ENCODE peak calls at places on chromosomes 16 and 17, in four cellular contexts. N is HCT116, P is Peyer's patch, I is transverse colon. R is an unnamed sample.

GRCh38 chr17:13736915-13737314 is 135.2 kb upstream of the HS3ST3A1 start:
- DNase-seq in N (no peak), P (no peak), I (no peak), R (no peak)

GRCh38 chr16:89801800-89802199 is 14.6 kb downstream of the FANCA start:
- DNase-seq in N (no peak), P (no peak), I (no peak), R (no peak)

GRCh38 chr17:19766421-19767270 is 18.5 kb upstream of the ALDH3A1 start:
- DNase-seq in N (peak; percentile 41), P (peak; percentile 90), I (peak; percentile 84), R (peak; percentile 75)

GRCh38 chr17:81666092-81666341 is 388 bp downstream of the OXLD1 start:
- DNase-seq in N (no peak), P (peak; percentile 54), I (no peak), R (no peak)

GRCh38 chr17:30021708-30022317 is 80.4 kb downstream of the EFCAB5 start:
- DNase-seq in N (peak; percentile 37), P (peak; percentile 73), I (no peak), R (no peak)

GRCh38 chr16:89422527-89422904 is 67.8 kb downstream of the ANKRD11 start:
- DNase-seq in N (no peak), P (no peak), I (no peak), R (peak; percentile 46)

GRCh38 chr16:55333690-55334089 is 9.7 kb downstream of the IRX6 start:
- DNase-seq in N (no peak), P (no peak), I (no peak), R (no peak)

GRCh38 chr16:3149193-3149530 is 14.3 kb downstream of the ZNF213 start:
- DNase-seq in N (no peak), P (no peak), I (no peak), R (no peak)

GRCh38 chr17:68561319-68561718 is 39.8 kb downstream of the FAM20A start:
- DNase-seq in N (no peak), P (no peak), I (no peak), R (no peak)

GRCh38 chr16:54175552-54176375 is 110.8 kb downstream of the IRX3 start:
- DNase-seq in N (no peak), P (no peak), I (no peak), R (no peak)

GRCh38 chr16:12356622-12357365 is 380.3 kb downstream of the SNX29 start:
- DNase-seq in N (no peak), P (no peak), I (no peak), R (no peak)

GRCh38 chr16:11585460-11586374 is 1.0 kb downstream of the LITAF start:
- DNase-seq in N (no peak), P (peak; percentile 62), I (peak; percentile 51), R (no peak)

GRCh38 chr17:70190959-70191805 is 21.9 kb downstream of the KCNJ2 start:
- DNase-seq in N (no peak), P (no peak), I (no peak), R (no peak)

GRCh38 chr16:27245276-27246231 is 23.0 kb downstream of the NSMCE1 start:
- DNase-seq in N (no peak), P (peak; percentile 59), I (no peak), R (peak; percentile 89)

GRCh38 chr16:55849536-55849935 is 16.6 kb upstream of the CES1 start:
- DNase-seq in N (no peak), P (no peak), I (no peak), R (no peak)

GRCh38 chr16:81567987-81568748 is 123.6 kb downstream of the CMIP start:
- DNase-seq in N (no peak), P (peak; percentile 77), I (no peak), R (no peak)

GRCh38 chr17:80442305-80442659 is 27.3 kb downstream of the ENDOV start:
- DNase-seq in N (no peak), P (no peak), I (no peak), R (no peak)

GRCh38 chr17:38742431-38743308 is 5.5 kb downstream of the PCGF2 start:
- DNase-seq in N (no peak), P (peak; percentile 71), I (peak; percentile 68), R (peak; percentile 61)

GRCh38 chr16:19106625-19107020 is 7.1 kb upstream of the ITPRIPL2 start:
- DNase-seq in N (no peak), P (no peak), I (no peak), R (no peak)

GRCh38 chr17:61410100-61410551 is 10.5 kb downstream of the TBX2 start:
- DNase-seq in N (no peak), P (peak; percentile 43), I (no peak), R (peak; percentile 78)

GRCh38 chr17:80785477-80786178 is 206.0 kb upstream of the CHMP6 start:
- DNase-seq in N (no peak), P (no peak), I (no peak), R (no peak)

GRCh38 chr17:21034350-21035235 is 8.2 kb downstream of the USP22 start:
- DNase-seq in N (no peak), P (peak; percentile 49), I (no peak), R (no peak)

GRCh38 chr17:36534117-36534880 is at the start of gene MYO19:
- DNase-seq in N (peak; percentile 67), P (peak; percentile 83), I (peak; percentile 82), R (peak; percentile 56)

DNA sequence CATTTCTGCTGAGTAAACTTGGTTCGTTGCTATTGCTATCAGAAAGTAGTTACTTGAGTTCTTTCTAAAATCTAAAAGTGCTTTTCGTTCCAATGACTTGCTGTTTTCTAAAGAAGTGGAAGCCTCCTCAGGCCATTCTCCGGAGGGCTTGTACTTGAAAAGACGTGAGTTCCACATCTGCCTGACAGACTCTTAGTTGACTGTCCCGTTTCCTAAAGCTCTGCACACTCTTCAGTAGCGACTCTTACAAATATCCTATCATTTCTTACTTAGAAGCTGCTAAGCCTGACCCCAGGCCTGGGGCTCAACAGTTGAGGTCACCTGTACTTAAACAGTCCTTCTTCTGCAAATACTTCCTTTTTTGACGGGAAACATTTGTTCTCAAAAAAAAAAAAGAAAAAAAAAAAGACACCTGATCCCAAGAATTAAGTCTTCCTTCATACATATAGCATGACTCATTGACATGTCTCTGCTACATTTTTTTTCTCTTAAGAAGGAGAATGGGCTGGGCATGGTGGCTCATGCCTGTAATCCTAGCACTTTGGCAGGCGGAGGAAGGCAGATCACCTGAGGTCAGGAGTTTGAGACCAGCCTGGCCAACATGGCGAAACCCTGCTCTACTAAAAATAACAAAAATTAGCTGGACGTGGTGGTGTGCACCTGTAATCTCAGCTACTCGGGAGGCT is 61.5 kb downstream of the DHRS7C start:
- DNase-seq in N (no peak), P (no peak), I (no peak), R (no peak)
- H3K27ac ChIP-seq in N (no peak overlapping the region), P (no peak overlapping the region), I (no peak overlapping the region), R (no peak overlapping the region)

DNA sequence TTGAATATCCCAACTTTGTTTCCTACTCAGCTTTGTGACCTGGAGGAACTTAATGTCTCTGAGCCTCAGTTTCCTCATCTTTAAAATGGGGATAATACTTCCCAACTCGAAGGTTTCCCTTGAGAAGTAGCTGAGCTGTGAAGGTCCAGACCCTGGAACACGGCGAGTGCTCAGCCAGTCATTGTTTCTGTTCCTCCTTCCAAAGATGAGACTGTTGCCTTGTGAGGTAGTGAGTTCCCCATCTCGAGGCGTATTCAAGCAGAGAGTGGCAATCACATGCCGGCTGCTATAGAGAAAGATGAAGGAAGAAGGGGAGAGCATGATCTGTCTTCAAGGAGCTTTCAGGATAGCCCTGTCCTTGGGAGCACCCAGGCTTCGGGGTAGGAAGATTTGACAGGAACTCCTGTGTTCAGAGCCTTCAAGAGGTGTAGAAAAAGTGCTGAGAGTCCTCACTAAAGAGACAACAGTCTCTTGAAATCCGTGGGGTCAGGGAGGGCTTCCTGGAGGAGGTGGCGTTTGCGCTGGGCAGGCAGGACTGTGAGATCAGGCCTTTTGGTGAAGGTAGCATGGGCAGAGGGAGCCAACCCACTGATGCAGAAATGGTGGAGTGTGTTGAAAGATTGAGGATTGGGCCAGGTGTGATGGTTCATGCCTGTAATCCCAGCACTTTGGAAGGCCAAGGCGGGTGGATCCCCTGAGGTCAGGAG is 27.2 kb downstream of the SPNS2 start:
- DNase-seq in N (no peak), P (no peak), I (no peak), R (no peak)
- H3K4me1 ChIP-seq in N (peaks cover 5% of the 10 kb centered on the region), P (no peaks in the 10 kb centered on the region), I (no peaks in the 10 kb centered on the region), R (peaks cover 16% of the 10 kb centered on the region)

GRCh38 chr16:77434022-77434364 is 841 bp downstream of the ADAMTS18 start:
- DNase-seq in N (no peak), P (no peak), I (no peak), R (no peak)

GRCh38 chr16:77432264-77432663 is 2.6 kb downstream of the ADAMTS18 start:
- DNase-seq in N (no peak), P (no peak), I (no peak), R (no peak)

GRCh38 chr16:77430360-77430759 is 4.5 kb downstream of the ADAMTS18 start:
- DNase-seq in N (no peak), P (no peak), I (no peak), R (no peak)

GRCh38 chr16:77433146-77433545 is 1.7 kb downstream of the ADAMTS18 start:
- DNase-seq in N (no peak), P (no peak), I (no peak), R (no peak)

DNA sequence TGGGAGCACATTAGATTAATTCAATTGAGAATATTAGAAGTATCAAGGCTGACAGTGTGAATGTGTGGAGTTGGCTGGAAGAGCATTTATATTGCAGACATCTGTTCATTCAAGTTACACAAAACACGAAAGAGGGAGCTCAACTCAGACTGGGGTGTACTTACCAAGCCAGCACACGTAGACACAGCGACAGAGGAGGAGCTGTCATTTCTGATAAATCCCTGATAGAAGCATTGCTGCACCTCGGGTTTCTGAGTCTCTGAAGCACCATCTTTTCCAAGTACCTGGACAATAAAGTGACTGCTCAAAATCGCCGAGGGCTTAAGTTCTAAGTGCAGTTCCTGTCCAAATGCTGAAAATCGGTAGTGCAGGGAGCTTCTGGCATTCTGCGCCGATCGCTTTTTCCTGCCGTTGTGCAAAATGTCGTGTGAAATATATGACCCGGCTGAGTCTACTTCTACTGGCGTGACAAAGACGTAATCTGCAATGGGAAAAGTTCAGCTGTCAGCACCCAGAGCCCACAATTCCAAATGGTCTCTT is 3.6 kb downstream of the ADAMTS18 start:
- DNase-seq in N (no peak), P (no peak), I (no peak), R (no peak)
- H3K27me3 ChIP-seq in N (peaks cover 40% of the 10 kb centered on the region), P (peaks cover 8% of the 10 kb centered on the region), I (peaks cover 51% of the 10 kb centered on the region), R (peaks cover 24% of the 10 kb centered on the region)

GRCh38 chr16:85584192-85584757 is 28.8 kb upstream of the GSE1 start:
- DNase-seq in N (no peak), P (no peak), I (no peak), R (no peak)
- H3K27ac ChIP-seq in N (no peak overlapping the region), P (no peak overlapping the region), I (peak overlapping the region; percentile 42), R (no peak overlapping the region)

DNA sequence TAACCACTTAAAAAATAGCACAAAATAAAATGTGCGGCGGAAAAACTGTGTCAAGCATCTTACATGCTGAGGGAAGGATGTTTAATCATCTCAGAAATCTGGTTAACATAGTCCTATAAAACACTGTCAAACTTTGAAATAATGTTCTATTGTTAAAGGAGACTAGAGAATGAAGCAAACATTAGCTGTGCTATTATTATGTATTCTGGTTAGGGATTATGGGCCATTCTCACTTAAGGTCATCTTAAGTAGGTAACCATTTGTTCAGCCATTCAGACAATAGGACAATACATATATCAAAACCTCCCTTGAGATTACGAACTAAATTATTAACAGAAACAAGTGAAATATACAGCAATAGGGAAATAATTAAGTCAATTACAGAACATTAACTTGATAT is 24.7 kb downstream of the GRB2 start:
- DNase-seq in N (no peak), P (no peak), I (no peak), R (no peak)
- H3K4me1 ChIP-seq in N (peaks cover 3% of the 10 kb centered on the region), P (peaks cover 6% of the 10 kb centered on the region), I (peaks cover 10% of the 10 kb centered on the region), R (peaks cover 16% of the 10 kb centered on the region)

GRCh38 chr17:54736573-54736972 is 164.1 kb upstream of the TOM1L1 start:
- DNase-seq in N (no peak), P (no peak), I (no peak), R (no peak)
- H3K27me3 ChIP-seq in N (no peaks in the 10 kb centered on the region), P (no peaks in the 10 kb centered on the region), I (no peaks in the 10 kb centered on the region), R (no peaks in the 10 kb centered on the region)

R was measured in tibial artery.